ENCODE peak calls at places on chromosomes 4 and X, in eight cellular contexts. I is SW480; M is stimulated activated effector memory CD8-positive, alpha-beta T cell treated with anti-CD3 and anti-CD28 coated beads, Interleukin-12 subunit alpha, Interleukin-12 subunit beta, amount 100 ng/mL, for 72 hours; Q is RCC 7860; H is M059J; W is heart left ventricle; Y is effector CD4-positive, alpha-beta T cell; G is stimulated activated naive B cell treated with anti-CD40 and anti-IgM and Interleukin-4, amounts not matched to agents 10 μg/mL and 1 μg/mL and 100 μg/mL, for 72 hours. S is an unnamed sample.
A peak's percentile ranks its signal among the peaks of the same experiment; 100 is the strongest.

GRCh38 chr4:15754323-15754722 is 23.8 kb upstream of the CD38 start:
- DNase-seq in I (no peak), M (no peak), Q (no peak), H (peak; percentile 85), W (no peak), Y (peak; percentile 29), G (no peak), S (peak; percentile 63)

GRCh38 chrX:15849555-15849954 is 5.1 kb downstream of the AP1S2 start:
- DNase-seq in I (no peak), M (no peak), Q (no peak), H (no peak), W (no peak), Y (no peak), G (no peak), S (peak; percentile 29)

GRCh38 chrX:45517090-45517973 is 316.7 kb upstream of the DIPK2B start:
- DNase-seq in I (peak; percentile 40), M (no peak), Q (peak; percentile 46), H (peak; percentile 89), W (no peak), Y (no peak), G (no peak), S (peak; percentile 75)

GRCh38 chr4:168440442-168441264 is 39.6 kb downstream of the DDX60L start:
- DNase-seq in I (peak; percentile 24), M (no peak), Q (peak; percentile 91), H (peak; percentile 78), W (no peak), Y (no peak), G (peak; percentile 19), S (peak; percentile 74)

GRCh38 chr4:4659871-4660651 is 118.2 kb upstream of the STX18 start:
- DNase-seq in I (peak; percentile 37), M (no peak), Q (peak; percentile 78), H (peak; percentile 96), W (no peak), Y (no peak), G (no peak), S (peak; percentile 89)

GRCh38 chrX:29634516-29634915 is 580.8 kb upstream of the MAGEB2 start:
- DNase-seq in I (no peak), M (no peak), Q (no peak), H (peak; percentile 12), W (no peak), Y (no peak), G (no peak), S (no peak)

GRCh38 chrX:110965409-110965808 is 130.6 kb upstream of the PAK3 start:
- DNase-seq in I (no peak), M (no peak), Q (no peak), H (no peak), W (no peak), Y (no peak), G (no peak), S (peak; percentile 3)

GRCh38 chr4:39502034-39502658 is 25.1 kb downstream of the UGDH start:
- DNase-seq in I (no peak), M (no peak), Q (peak; percentile 27), H (peak; percentile 40), W (no peak), Y (no peak), G (no peak), S (peak; percentile 84)

GRCh38 chr4:127244515-127244914 is 388.2 kb upstream of the INTU start:
- DNase-seq in I (no peak), M (no peak), Q (no peak), H (no peak), W (no peak), Y (no peak), G (no peak), S (no peak)

GRCh38 chr4:19615086-19615689 is 636.5 kb upstream of the SLIT2 start:
- DNase-seq in I (no peak), M (no peak), Q (no peak), H (peak; percentile 6), W (no peak), Y (no peak), G (no peak), S (no peak)

GRCh38 chr4:150366487-150366999 is 215.4 kb upstream of the MAB21L2 start:
- DNase-seq in I (no peak), M (no peak), Q (no peak), H (no peak), W (no peak), Y (no peak), G (no peak), S (no peak)

GRCh38 chr4:80097395-80098177 is 24.6 kb upstream of the ANTXR2 start:
- DNase-seq in I (peak; percentile 1), M (no peak), Q (no peak), H (peak; percentile 69), W (peak; percentile 74), Y (no peak), G (no peak), S (peak; percentile 81)

GRCh38 chr4:4810365-4810764 is 49.1 kb upstream of the MSX1 start:
- DNase-seq in I (no peak), M (no peak), Q (no peak), H (no peak), W (no peak), Y (no peak), G (no peak), S (no peak)

GRCh38 chr4:2252530-2252924 is 9.4 kb downstream of the MXD4 start:
- DNase-seq in I (no peak), M (no peak), Q (no peak), H (no peak), W (no peak), Y (no peak), G (peak; percentile 0), S (no peak)

GRCh38 chr4:1408418-1408817 is 2.2 kb upstream of the NKX1-1 start:
- DNase-seq in I (no peak), M (peak; percentile 50), Q (no peak), H (no peak), W (no peak), Y (no peak), G (no peak), S (no peak)

GRCh38 chr4:40749717-40750460 is at the start of gene NSUN7:
- DNase-seq in I (peak; percentile 79), M (no peak), Q (no peak), H (peak; percentile 75), W (peak; percentile 37), Y (no peak), G (peak; percentile 58), S (peak; percentile 16)

GRCh38 chrX:13014111-13015094 is 30.0 kb downstream of the FAM9C start:
- DNase-seq in I (peak; percentile 20), M (no peak), Q (no peak), H (peak; percentile 48), W (no peak), Y (no peak), G (no peak), S (peak; percentile 55)

GRCh38 chr4:97367878-97368277 is 775.4 kb downstream of the STPG2 start:
- DNase-seq in I (no peak), M (no peak), Q (peak; percentile 64), H (peak; percentile 56), W (no peak), Y (no peak), G (no peak), S (peak; percentile 18)

GRCh38 chrX:100596601-100597000 is 11.9 kb downstream of the TNMD start:
- DNase-seq in I (no peak), M (no peak), Q (no peak), H (no peak), W (no peak), Y (no peak), G (no peak), S (no peak)

GRCh38 chr4:73917081-73917501 is 47.9 kb downstream of the CXCL1 start:
- DNase-seq in I (no peak), M (no peak), Q (peak; percentile 87), H (peak; percentile 93), W (no peak), Y (no peak), G (no peak), S (peak; percentile 93)

GRCh38 chrX:2901367-2902036 is 27.6 kb downstream of the ARSD start:
- DNase-seq in I (no peak), M (no peak), Q (no peak), H (peak; percentile 14), W (no peak), Y (no peak), G (no peak), S (no peak)

GRCh38 chrX:56797966-56798711 is 69.1 kb downstream of the NBDY start:
- DNase-seq in I (no peak), M (peak; percentile 20), Q (no peak), H (peak; percentile 48), W (no peak), Y (no peak), G (no peak), S (no peak)

GRCh38 chrX:130118396-130118795 is 8.1 kb upstream of the ELF4 start:
- DNase-seq in I (peak; percentile 55), M (no peak), Q (no peak), H (peak; percentile 91), W (no peak), Y (no peak), G (no peak), S (peak; percentile 78)

GRCh38 chr4:123304151-123305021 is 92.2 kb upstream of the SPRY1 start:
- DNase-seq in I (no peak), M (no peak), Q (no peak), H (no peak), W (peak; percentile 39), Y (no peak), G (no peak), S (no peak)

S was measured in ELR.